ENCODE peak calls at places on chromosome 1, in seven cellular contexts. V is stomach; U is CD4-positive, CD25-positive, alpha-beta regulatory T cell; O is heart right ventricle; M is psoas muscle; S is right lobe of liver; B is esophagus squamous epithelium. N is an unnamed sample.

GRCh38 chr1:234722904-234723588 is 113.1 kb upstream of the IRF2BP2 start:
- DNase-seq in V (peak; percentile 68), U (peak; percentile 54), O (peak; percentile 59), M (peak; percentile 82), S (peak; percentile 74), B (peak; percentile 31), N (no peak)

GRCh38 chr1:201016943-201017827 is 6.3 kb downstream of the KIF21B start:
- DNase-seq in V (no peak), U (no peak), O (no peak), M (no peak), S (no peak), B (no peak), N (no peak)

GRCh38 chr1:221793439-221794078 is 51.7 kb upstream of the DUSP10 start:
- DNase-seq in V (no peak), U (no peak), O (no peak), M (no peak), S (no peak), B (no peak), N (peak; percentile 57)

GRCh38 chr1:201476670-201477344 is 7.8 kb upstream of the PHLDA3 start:
- DNase-seq in V (no peak), U (no peak), O (no peak), M (no peak), S (no peak), B (no peak), N (peak; percentile 23)

GRCh38 chr1:207603777-207604176 is 41.2 kb upstream of the CR1L start:
- DNase-seq in V (no peak), U (no peak), O (no peak), M (no peak), S (no peak), B (no peak), N (no peak)

GRCh38 chr1:205928256-205928655 is 15.0 kb downstream of the SLC26A9 start:
- DNase-seq in V (no peak), U (no peak), O (no peak), M (no peak), S (no peak), B (no peak), N (no peak)

GRCh38 chr1:31583995-31584868 is 7.9 kb downstream of the TINAGL1 start:
- DNase-seq in V (peak; percentile 94), U (no peak), O (peak; percentile 86), M (peak; percentile 83), S (peak; percentile 81), B (no peak), N (no peak)

GRCh38 chr1:44655609-44656008 is 18.7 kb downstream of the TMEM53 start:
- DNase-seq in V (no peak), U (no peak), O (no peak), M (peak; percentile 56), S (no peak), B (no peak), N (no peak)

GRCh38 chr1:213284626-213285025 is 233.6 kb downstream of the RPS6KC1 start:
- DNase-seq in V (no peak), U (no peak), O (no peak), M (no peak), S (no peak), B (no peak), N (no peak)

GRCh38 chr1:181094813-181095212 is 6.3 kb downstream of the IER5 start:
- DNase-seq in V (no peak), U (no peak), O (no peak), M (no peak), S (no peak), B (no peak), N (no peak)

GRCh38 chr1:119885903-119886783 is 10.2 kb downstream of the ADAM30 start:
- DNase-seq in V (peak; percentile 74), U (peak; percentile 62), O (peak; percentile 42), M (no peak), S (peak; percentile 70), B (no peak), N (peak; percentile 29)

GRCh38 chr1:48761986-48762385 is 14.7 kb downstream of the BEND5 start:
- DNase-seq in V (no peak), U (no peak), O (no peak), M (no peak), S (no peak), B (no peak), N (no peak)

GRCh38 chr1:195590649-195591048 is 1017.6 kb downstream of the KCNT2 start:
- DNase-seq in V (no peak), U (no peak), O (no peak), M (no peak), S (no peak), B (no peak), N (no peak)

GRCh38 chr1:198167436-198167934 is 10.7 kb downstream of the NEK7 start:
- DNase-seq in V (no peak), U (peak; percentile 65), O (no peak), M (no peak), S (no peak), B (no peak), N (no peak)
- H3K4me3 ChIP-seq in V (no peak overlapping the region), U (peak overlapping the region; percentile 76), O (no peak overlapping the region), M (no peak overlapping the region), S (no peak overlapping the region), B (no peak overlapping the region), N (no peak overlapping the region)

DNA sequence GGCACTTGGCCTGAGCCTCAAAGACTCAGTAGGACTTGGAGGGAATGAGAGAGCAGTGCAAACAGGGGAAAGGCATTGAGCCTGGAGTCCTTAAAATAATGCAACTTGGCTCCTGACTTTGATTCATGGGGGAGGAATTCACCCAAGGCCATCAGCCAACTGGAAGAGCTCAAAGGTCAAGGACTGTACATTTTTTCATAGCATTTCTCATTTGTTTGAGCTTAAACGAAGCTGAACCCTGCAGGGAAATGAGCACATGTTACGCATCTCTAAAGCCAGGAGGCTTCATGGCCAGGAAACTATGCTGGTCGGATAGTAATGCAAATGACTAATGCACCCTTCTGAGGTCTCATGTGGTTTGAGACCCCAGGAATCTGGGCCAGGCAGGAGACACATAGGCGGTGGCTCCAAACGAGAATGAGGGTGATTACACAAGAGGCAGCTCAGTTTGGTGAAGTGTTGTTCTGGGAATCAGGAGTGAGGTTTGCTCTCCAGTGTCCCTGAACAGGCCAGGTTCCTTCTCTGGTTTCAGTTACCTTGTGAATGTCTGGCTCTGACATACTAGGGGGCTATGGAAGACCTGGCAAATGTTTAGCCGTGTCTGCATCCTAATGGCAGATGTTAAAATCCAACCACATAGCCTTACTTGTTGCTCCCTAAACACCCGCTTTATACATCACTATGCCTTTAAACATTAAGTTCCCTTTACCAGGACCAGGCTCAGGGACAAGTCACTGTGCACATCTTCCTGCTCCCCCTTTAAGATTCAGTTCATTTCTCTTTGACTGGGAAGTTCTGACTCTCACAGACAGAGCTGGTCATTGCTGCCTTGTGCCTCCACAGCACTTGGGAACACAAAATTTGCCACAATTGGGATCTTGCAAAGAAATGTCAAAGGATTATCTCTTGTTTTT is 503.9 kb upstream of the USP24 start:
- DNase-seq in V (peak; percentile 27), U (no peak), O (peak; percentile 11), M (peak; percentile 64), S (no peak), B (no peak), N (no peak)
- H3K27ac ChIP-seq in V (peak overlapping the region; percentile 41), U (no peak overlapping the region), O (peak overlapping the region; percentile 13), M (peak overlapping the region; percentile 59), S (no peak overlapping the region), B (peak overlapping the region; percentile 87), N (no peak overlapping the region)

GRCh38 chr1:94528271-94528670 is 13.3 kb downstream of the F3 start:
- DNase-seq in V (no peak), U (no peak), O (no peak), M (no peak), S (no peak), B (no peak), N (no peak)

GRCh38 chr1:94527447-94528031 is 14.0 kb downstream of the F3 start:
- DNase-seq in V (no peak), U (no peak), O (no peak), M (no peak), S (no peak), B (no peak), N (no peak)

GRCh38 chr1:94530373-94530878 is 11.1 kb downstream of the F3 start:
- DNase-seq in V (no peak), U (no peak), O (no peak), M (no peak), S (no peak), B (no peak), N (no peak)

GRCh38 chr1:94528826-94529225 is 12.7 kb downstream of the F3 start:
- DNase-seq in V (no peak), U (no peak), O (no peak), M (no peak), S (no peak), B (no peak), N (no peak)

DNA sequence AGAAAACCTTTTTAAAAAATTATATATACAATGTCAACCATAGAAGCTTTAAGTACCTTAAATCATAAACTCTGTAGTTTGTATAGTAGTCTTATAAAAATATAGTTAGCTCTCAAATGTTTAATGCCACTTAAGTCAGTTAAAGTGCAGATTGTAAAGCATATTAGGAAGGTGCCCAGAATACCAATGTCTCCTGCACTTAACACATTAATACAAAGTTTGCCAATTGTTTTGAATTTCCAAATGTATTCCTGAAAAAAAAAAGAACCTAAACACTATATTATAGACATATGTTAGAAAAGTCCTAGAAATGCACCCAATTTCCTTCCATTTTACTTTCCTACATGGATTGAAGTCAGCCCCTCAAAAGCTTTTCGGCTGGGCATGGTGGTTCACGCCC is 12.1 kb downstream of the F3 start:
- DNase-seq in V (no peak), U (no peak), O (no peak), M (no peak), S (no peak), B (no peak), N (no peak)
- H3K4me3 ChIP-seq in V (no peak overlapping the region), U (no peak overlapping the region), O (no peak overlapping the region), M (no peak overlapping the region), S (no peak overlapping the region), B (no peak overlapping the region), N (no peak overlapping the region)

GRCh38 chr1:225812488-225813249 is 2.7 kb downstream of the EPHX1 start:
- DNase-seq in V (no peak), U (no peak), O (no peak), M (no peak), S (no peak), B (no peak), N (no peak)

GRCh38 chr1:225808136-225808535 is 1.8 kb upstream of the EPHX1 start:
- DNase-seq in V (no peak), U (no peak), O (no peak), M (no peak), S (no peak), B (no peak), N (no peak)

GRCh38 chr1:225811622-225812487 is 1.9 kb downstream of the EPHX1 start:
- DNase-seq in V (no peak), U (no peak), O (no peak), M (no peak), S (peak; percentile 79), B (no peak), N (no peak)

GRCh38 chr1:225813250-225813964 is 3.5 kb downstream of the EPHX1 start:
- DNase-seq in V (peak; percentile 42), U (no peak), O (peak; percentile 70), M (peak; percentile 80), S (peak; percentile 94), B (no peak), N (no peak)

DNA sequence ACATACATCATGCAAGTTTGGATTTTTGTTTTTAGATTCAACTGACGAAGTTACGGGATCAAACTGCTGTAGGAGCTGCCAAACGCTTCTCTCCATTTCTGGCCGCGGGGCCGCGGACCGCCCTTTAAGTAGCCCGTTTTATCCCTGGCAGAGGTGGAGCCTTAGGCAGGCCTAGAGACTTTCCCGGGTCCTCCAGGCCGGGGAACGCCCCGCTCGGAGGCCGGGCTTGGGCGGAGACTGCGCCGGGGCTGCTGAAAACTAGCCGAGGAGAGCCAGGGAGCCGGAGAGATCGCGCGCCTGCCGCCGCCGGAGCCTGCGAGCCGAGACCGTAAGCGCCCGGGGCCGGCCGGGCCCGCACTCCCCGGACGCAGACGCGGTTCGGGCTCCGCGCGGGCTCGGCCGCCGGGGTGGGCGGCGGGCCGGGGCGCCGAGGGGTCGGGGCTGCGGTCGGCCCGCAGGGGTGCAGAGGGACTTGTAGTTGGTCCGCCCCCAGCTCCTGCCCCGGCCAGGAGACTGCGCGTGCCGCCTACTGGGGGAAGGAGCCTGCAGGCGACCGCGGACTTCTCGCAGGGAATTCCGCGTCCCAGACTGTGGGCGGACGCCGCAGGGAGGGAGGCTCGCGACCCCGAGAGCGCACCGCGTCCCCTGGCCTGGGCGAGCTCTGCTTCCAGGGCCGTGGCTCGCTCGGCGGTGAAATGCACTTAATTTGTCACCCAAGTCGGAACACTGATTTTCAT is at the start of gene EPHX1:
- DNase-seq in V (peak; percentile 94), U (peak; percentile 69), O (peak; percentile 93), M (peak; percentile 93), S (peak; percentile 97), B (no peak), N (peak; percentile 94)
- H3K27ac ChIP-seq in V (peak within 1 kb of the TSS; percentile 88), U (no peak within 1 kb of the TSS), O (peak within 1 kb of the TSS; percentile 86), M (peak within 1 kb of the TSS; percentile 90), S (peak within 1 kb of the TSS; percentile 75), B (peak within 1 kb of the TSS; percentile 96), N (no peak within 1 kb of the TSS)

N was measured in MM.1S.